ENCODE peak calls at places on chromosome 2, in ten cellular contexts. One of them, this sample, is unnamed.
A peak's percentile ranks its signal among the peaks of the same experiment; 100 is the strongest.

GRCh38 chr2:188835821-188836220 is 138.4 kb upstream of the COL3A1 start:
- DNase-seq in cardiac fibroblast: no peak
- DNase-seq in BE2C: no peak
- DNase-seq in GM20000: no peak
- DNase-seq in psoas muscle: no peak
- DNase-seq in upper lobe of right lung: no peak
- DNase-seq in CD8-positive, alpha-beta T cell: no peak
- DNase-seq in GM13976: no peak
- DNase-seq in astrocyte of the spinal cord: no peak
- DNase-seq in epithelial cell of esophagus: no peak
- DNase-seq in this sample: no peak

GRCh38 chr2:196324212-196324611 is 152.8 kb upstream of the STK17B start:
- DNase-seq in cardiac fibroblast: peak; percentile 44
- DNase-seq in BE2C: no peak
- DNase-seq in GM20000: no peak
- DNase-seq in psoas muscle: no peak
- DNase-seq in upper lobe of right lung: no peak
- DNase-seq in CD8-positive, alpha-beta T cell: no peak
- DNase-seq in GM13976: no peak
- DNase-seq in astrocyte of the spinal cord: no peak
- DNase-seq in epithelial cell of esophagus: no peak
- DNase-seq in this sample: no peak

GRCh38 chr2:86003967-86004366 is 101.7 kb downstream of the POLR1A start:
- DNase-seq in cardiac fibroblast: no peak
- DNase-seq in BE2C: no peak
- DNase-seq in GM20000: no peak
- DNase-seq in psoas muscle: no peak
- DNase-seq in upper lobe of right lung: no peak
- DNase-seq in CD8-positive, alpha-beta T cell: no peak
- DNase-seq in GM13976: no peak
- DNase-seq in astrocyte of the spinal cord: no peak
- DNase-seq in epithelial cell of esophagus: no peak
- DNase-seq in this sample: no peak

GRCh38 chr2:143705108-143705686 is 576.0 kb downstream of the ARHGAP15 start:
- DNase-seq in cardiac fibroblast: peak; percentile 30
- DNase-seq in BE2C: no peak
- DNase-seq in GM20000: no peak
- DNase-seq in psoas muscle: no peak
- DNase-seq in upper lobe of right lung: no peak
- DNase-seq in CD8-positive, alpha-beta T cell: no peak
- DNase-seq in GM13976: no peak
- DNase-seq in astrocyte of the spinal cord: peak; percentile 29
- DNase-seq in epithelial cell of esophagus: peak; percentile 85
- DNase-seq in this sample: no peak

GRCh38 chr2:64212801-64213321 is 68.6 kb upstream of the PELI1 start:
- DNase-seq in cardiac fibroblast: peak; percentile 92
- DNase-seq in BE2C: no peak
- DNase-seq in GM20000: no peak
- DNase-seq in psoas muscle: no peak
- DNase-seq in upper lobe of right lung: no peak
- DNase-seq in CD8-positive, alpha-beta T cell: no peak
- DNase-seq in GM13976: peak; percentile 33
- DNase-seq in astrocyte of the spinal cord: peak; percentile 91
- DNase-seq in epithelial cell of esophagus: peak; percentile 66
- DNase-seq in this sample: peak; percentile 46

GRCh38 chr2:171293661-171294060 is 133.0 kb upstream of the TLK1 start:
- DNase-seq in cardiac fibroblast: no peak
- DNase-seq in BE2C: no peak
- DNase-seq in GM20000: no peak
- DNase-seq in psoas muscle: no peak
- DNase-seq in upper lobe of right lung: no peak
- DNase-seq in CD8-positive, alpha-beta T cell: no peak
- DNase-seq in GM13976: no peak
- DNase-seq in astrocyte of the spinal cord: no peak
- DNase-seq in epithelial cell of esophagus: peak; percentile 69
- DNase-seq in this sample: no peak

GRCh38 chr2:175003875-175004729 is 1.1 kb downstream of the CHN1 start:
- DNase-seq in cardiac fibroblast: no peak
- DNase-seq in BE2C: no peak
- DNase-seq in GM20000: no peak
- DNase-seq in psoas muscle: no peak
- DNase-seq in upper lobe of right lung: no peak
- DNase-seq in CD8-positive, alpha-beta T cell: no peak
- DNase-seq in GM13976: no peak
- DNase-seq in astrocyte of the spinal cord: peak; percentile 24
- DNase-seq in epithelial cell of esophagus: no peak
- DNase-seq in this sample: no peak

GRCh38 chr2:100038019-100038418 is 104.4 kb downstream of the AFF3 start:
- DNase-seq in cardiac fibroblast: no peak
- DNase-seq in BE2C: no peak
- DNase-seq in GM20000: no peak
- DNase-seq in psoas muscle: no peak
- DNase-seq in upper lobe of right lung: no peak
- DNase-seq in CD8-positive, alpha-beta T cell: no peak
- DNase-seq in GM13976: no peak
- DNase-seq in astrocyte of the spinal cord: no peak
- DNase-seq in epithelial cell of esophagus: no peak
- DNase-seq in this sample: no peak

GRCh38 chr2:155815851-155816250 is 516.7 kb downstream of the NR4A2 start:
- DNase-seq in cardiac fibroblast: no peak
- DNase-seq in BE2C: peak; percentile 15
- DNase-seq in GM20000: peak; percentile 16
- DNase-seq in psoas muscle: no peak
- DNase-seq in upper lobe of right lung: no peak
- DNase-seq in CD8-positive, alpha-beta T cell: no peak
- DNase-seq in GM13976: peak; percentile 11
- DNase-seq in astrocyte of the spinal cord: no peak
- DNase-seq in epithelial cell of esophagus: peak; percentile 68
- DNase-seq in this sample: peak; percentile 10

GRCh38 chr2:157307021-157307420 is 18.6 kb downstream of the ERMN start:
- DNase-seq in cardiac fibroblast: no peak
- DNase-seq in BE2C: no peak
- DNase-seq in GM20000: peak; percentile 5
- DNase-seq in psoas muscle: no peak
- DNase-seq in upper lobe of right lung: no peak
- DNase-seq in CD8-positive, alpha-beta T cell: no peak
- DNase-seq in GM13976: no peak
- DNase-seq in astrocyte of the spinal cord: peak; percentile 30
- DNase-seq in epithelial cell of esophagus: no peak
- DNase-seq in this sample: no peak

GRCh38 chr2:68591225-68591624 is 52.2 kb upstream of the PROKR1 start:
- DNase-seq in cardiac fibroblast: no peak
- DNase-seq in BE2C: no peak
- DNase-seq in GM20000: no peak
- DNase-seq in psoas muscle: no peak
- DNase-seq in upper lobe of right lung: no peak
- DNase-seq in CD8-positive, alpha-beta T cell: no peak
- DNase-seq in GM13976: no peak
- DNase-seq in astrocyte of the spinal cord: no peak
- DNase-seq in epithelial cell of esophagus: no peak
- DNase-seq in this sample: no peak

GRCh38 chr2:224646242-224646846 is 61.2 kb upstream of the CUL3 start:
- DNase-seq in cardiac fibroblast: peak; percentile 37
- DNase-seq in BE2C: peak; percentile 32
- DNase-seq in GM20000: no peak
- DNase-seq in psoas muscle: no peak
- DNase-seq in upper lobe of right lung: no peak
- DNase-seq in CD8-positive, alpha-beta T cell: no peak
- DNase-seq in GM13976: peak; percentile 26
- DNase-seq in astrocyte of the spinal cord: peak; percentile 7
- DNase-seq in epithelial cell of esophagus: no peak
- DNase-seq in this sample: no peak

GRCh38 chr2:46493971-46494250 is 14.5 kb downstream of the TMEM247 start:
- DNase-seq in cardiac fibroblast: no peak
- DNase-seq in BE2C: no peak
- DNase-seq in GM20000: no peak
- DNase-seq in psoas muscle: no peak
- DNase-seq in upper lobe of right lung: no peak
- DNase-seq in CD8-positive, alpha-beta T cell: no peak
- DNase-seq in GM13976: no peak
- DNase-seq in astrocyte of the spinal cord: no peak
- DNase-seq in epithelial cell of esophagus: no peak
- DNase-seq in this sample: no peak

GRCh38 chr2:127614731-127615130 is 31.2 kb upstream of the GPR17 start:
- DNase-seq in cardiac fibroblast: peak; percentile 37
- DNase-seq in BE2C: no peak
- DNase-seq in GM20000: no peak
- DNase-seq in psoas muscle: no peak
- DNase-seq in upper lobe of right lung: no peak
- DNase-seq in CD8-positive, alpha-beta T cell: no peak
- DNase-seq in GM13976: no peak
- DNase-seq in astrocyte of the spinal cord: no peak
- DNase-seq in epithelial cell of esophagus: no peak
- DNase-seq in this sample: no peak

GRCh38 chr2:190527214-190527613 is 7.3 kb downstream of the NEMP2 start:
- DNase-seq in cardiac fibroblast: no peak
- DNase-seq in BE2C: no peak
- DNase-seq in GM20000: no peak
- DNase-seq in psoas muscle: no peak
- DNase-seq in upper lobe of right lung: no peak
- DNase-seq in CD8-positive, alpha-beta T cell: no peak
- DNase-seq in GM13976: no peak
- DNase-seq in astrocyte of the spinal cord: no peak
- DNase-seq in epithelial cell of esophagus: no peak
- DNase-seq in this sample: no peak

GRCh38 chr2:135913726-135914365 is 37.6 kb upstream of the MCM6 start:
- DNase-seq in cardiac fibroblast: peak; percentile 72
- DNase-seq in BE2C: peak; percentile 12
- DNase-seq in GM20000: peak; percentile 47
- DNase-seq in psoas muscle: no peak
- DNase-seq in upper lobe of right lung: no peak
- DNase-seq in CD8-positive, alpha-beta T cell: peak; percentile 23
- DNase-seq in GM13976: peak; percentile 32
- DNase-seq in astrocyte of the spinal cord: peak; percentile 59
- DNase-seq in epithelial cell of esophagus: peak; percentile 49
- DNase-seq in this sample: no peak
- TF ChIP-seq CTCF in cardiac fibroblast: peak; percentile 55
- TF ChIP-seq CTCF in BE2C: peak; percentile 60
- TF ChIP-seq CTCF in GM20000: no peak
- TF ChIP-seq CTCF in psoas muscle: peak; percentile 77
- TF ChIP-seq CTCF in upper lobe of right lung: peak; percentile 83
- TF ChIP-seq CTCF in CD8-positive, alpha-beta T cell: peak; percentile 99
- TF ChIP-seq CTCF in GM13976: peak; percentile 55
- TF ChIP-seq CTCF in astrocyte of the spinal cord: peak; percentile 61
- TF ChIP-seq CTCF in epithelial cell of esophagus: peak; percentile 62
- TF ChIP-seq CTCF in this sample: peak; percentile 64

GRCh38 chr2:173232956-173233744 is 121.5 kb upstream of the CDCA7 start:
- DNase-seq in cardiac fibroblast: peak; percentile 49
- DNase-seq in BE2C: no peak
- DNase-seq in GM20000: no peak
- DNase-seq in psoas muscle: no peak
- DNase-seq in upper lobe of right lung: no peak
- DNase-seq in CD8-positive, alpha-beta T cell: no peak
- DNase-seq in GM13976: no peak
- DNase-seq in astrocyte of the spinal cord: peak; percentile 62
- DNase-seq in epithelial cell of esophagus: no peak
- DNase-seq in this sample: no peak

GRCh38 chr2:173239644-173240043 is 115.0 kb upstream of the CDCA7 start:
- DNase-seq in cardiac fibroblast: no peak
- DNase-seq in BE2C: no peak
- DNase-seq in GM20000: peak; percentile 65
- DNase-seq in psoas muscle: no peak
- DNase-seq in upper lobe of right lung: no peak
- DNase-seq in CD8-positive, alpha-beta T cell: no peak
- DNase-seq in GM13976: peak; percentile 65
- DNase-seq in astrocyte of the spinal cord: no peak
- DNase-seq in epithelial cell of esophagus: no peak
- DNase-seq in this sample: peak; percentile 61

GRCh38 chr2:173238385-173238784 is 116.3 kb upstream of the CDCA7 start:
- DNase-seq in cardiac fibroblast: no peak
- DNase-seq in BE2C: no peak
- DNase-seq in GM20000: no peak
- DNase-seq in psoas muscle: no peak
- DNase-seq in upper lobe of right lung: no peak
- DNase-seq in CD8-positive, alpha-beta T cell: no peak
- DNase-seq in GM13976: no peak
- DNase-seq in astrocyte of the spinal cord: no peak
- DNase-seq in epithelial cell of esophagus: no peak
- DNase-seq in this sample: no peak

GRCh38 chr2:173240083-173240482 is 114.6 kb upstream of the CDCA7 start:
- DNase-seq in cardiac fibroblast: no peak
- DNase-seq in BE2C: no peak
- DNase-seq in GM20000: peak; percentile 10
- DNase-seq in psoas muscle: no peak
- DNase-seq in upper lobe of right lung: no peak
- DNase-seq in CD8-positive, alpha-beta T cell: no peak
- DNase-seq in GM13976: no peak
- DNase-seq in astrocyte of the spinal cord: no peak
- DNase-seq in epithelial cell of esophagus: no peak
- DNase-seq in this sample: no peak

GRCh38 chr2:173235947-173236803 is 118.5 kb upstream of the CDCA7 start:
- DNase-seq in cardiac fibroblast: no peak
- DNase-seq in BE2C: no peak
- DNase-seq in GM20000: no peak
- DNase-seq in psoas muscle: no peak
- DNase-seq in upper lobe of right lung: no peak
- DNase-seq in CD8-positive, alpha-beta T cell: no peak
- DNase-seq in GM13976: no peak
- DNase-seq in astrocyte of the spinal cord: no peak
- DNase-seq in epithelial cell of esophagus: no peak
- DNase-seq in this sample: no peak
- TF ChIP-seq CTCF in cardiac fibroblast: no peak
- TF ChIP-seq CTCF in BE2C: no peak
- TF ChIP-seq CTCF in GM20000: no peak
- TF ChIP-seq CTCF in psoas muscle: no peak
- TF ChIP-seq CTCF in upper lobe of right lung: no peak
- TF ChIP-seq CTCF in CD8-positive, alpha-beta T cell: no peak
- TF ChIP-seq CTCF in GM13976: no peak
- TF ChIP-seq CTCF in astrocyte of the spinal cord: no peak
- TF ChIP-seq CTCF in epithelial cell of esophagus: no peak
- TF ChIP-seq CTCF in this sample: no peak

DNA sequence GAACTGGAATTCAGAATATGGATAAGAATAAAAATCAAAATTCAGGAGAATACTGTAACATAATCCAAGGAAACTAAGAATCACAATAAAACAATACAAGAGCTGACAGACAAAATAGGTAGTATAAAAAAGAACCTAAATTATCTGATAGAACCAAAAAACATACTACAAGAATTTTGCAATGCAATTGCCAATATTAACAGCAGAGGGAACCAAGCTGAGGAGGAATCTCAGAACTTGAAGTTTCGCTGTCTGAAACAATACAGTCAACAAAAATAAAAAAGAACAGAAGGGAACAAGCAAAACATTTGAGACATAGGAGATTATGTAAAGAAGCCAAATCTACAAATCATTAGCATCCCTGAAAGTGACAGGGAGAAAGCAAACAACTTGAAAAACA is 84.1 kb upstream of the GALNT13 start:
- DNase-seq in cardiac fibroblast: no peak
- DNase-seq in BE2C: no peak
- DNase-seq in GM20000: no peak
- DNase-seq in psoas muscle: no peak
- DNase-seq in upper lobe of right lung: no peak
- DNase-seq in CD8-positive, alpha-beta T cell: no peak
- DNase-seq in GM13976: no peak
- DNase-seq in astrocyte of the spinal cord: no peak
- DNase-seq in epithelial cell of esophagus: no peak
- DNase-seq in this sample: no peak
- TF ChIP-seq CTCF in cardiac fibroblast: no peak
- TF ChIP-seq CTCF in BE2C: no peak
- TF ChIP-seq CTCF in GM20000: no peak
- TF ChIP-seq CTCF in psoas muscle: no peak
- TF ChIP-seq CTCF in upper lobe of right lung: no peak
- TF ChIP-seq CTCF in CD8-positive, alpha-beta T cell: no peak
- TF ChIP-seq CTCF in GM13976: no peak
- TF ChIP-seq CTCF in astrocyte of the spinal cord: no peak
- TF ChIP-seq CTCF in epithelial cell of esophagus: no peak
- TF ChIP-seq CTCF in this sample: no peak

GRCh38 chr2:237581751-237582746 is 8.5 kb downstream of the RAB17 start:
- DNase-seq in cardiac fibroblast: peak; percentile 82
- DNase-seq in BE2C: peak; percentile 78
- DNase-seq in GM20000: peak; percentile 60
- DNase-seq in psoas muscle: peak; percentile 77
- DNase-seq in upper lobe of right lung: peak; percentile 67
- DNase-seq in CD8-positive, alpha-beta T cell: no peak
- DNase-seq in GM13976: peak; percentile 70
- DNase-seq in astrocyte of the spinal cord: peak; percentile 67
- DNase-seq in epithelial cell of esophagus: peak; percentile 52
- DNase-seq in this sample: peak; percentile 22
- TF ChIP-seq CTCF in cardiac fibroblast: peak; percentile 49
- TF ChIP-seq CTCF in BE2C: peak; percentile 75
- TF ChIP-seq CTCF in GM20000: peak; percentile 14
- TF ChIP-seq CTCF in psoas muscle: peak; percentile 52
- TF ChIP-seq CTCF in upper lobe of right lung: peak; percentile 52
- TF ChIP-seq CTCF in CD8-positive, alpha-beta T cell: peak; percentile 47
- TF ChIP-seq CTCF in GM13976: peak; percentile 29
- TF ChIP-seq CTCF in astrocyte of the spinal cord: peak; percentile 63
- TF ChIP-seq CTCF in epithelial cell of esophagus: peak; percentile 53
- TF ChIP-seq CTCF in this sample: peak; percentile 51